ENCODE peak calls at places on chromosomes 16 and 17, in eight cellular contexts. V is gastrocnemius medialis, M is uterus, L is GM12892, J is IMR-90, Q is HCT116, K is spleen, U is A549. Y is an unnamed sample.

GRCh38 chr16:86960266-86960665 is 356.9 kb downstream of the C16orf95 start:
- DNase-seq in V (no peak), M (no peak), L (no peak), J (no peak), Q (no peak), K (no peak), U (no peak), Y (no peak)

GRCh38 chr16:85570735-85571562 is 42.2 kb upstream of the GSE1 start:
- DNase-seq in V (no peak), M (no peak), L (peak), J (no peak), Q (no peak), K (peak), U (no peak), Y (peak)

GRCh38 chr17:40314557-40314953 is 5.6 kb downstream of the RARA start:
- DNase-seq in V (peak), M (peak), L (no peak), J (peak), Q (peak), K (peak), U (peak), Y (peak)

GRCh38 chr16:53576228-53576627 is 73.2 kb upstream of the AKTIP start:
- DNase-seq in V (no peak), M (no peak), L (no peak), J (no peak), Q (no peak), K (no peak), U (no peak), Y (no peak)

GRCh38 chr16:66746682-66747081 is 4.7 kb downstream of the DYNC1LI2 start:
- DNase-seq in V (no peak), M (no peak), L (no peak), J (no peak), Q (no peak), K (no peak), U (no peak), Y (no peak)

GRCh38 chr17:20214807-20215206 is 205.6 kb downstream of the SPECC1 start:
- DNase-seq in V (no peak), M (no peak), L (no peak), J (no peak), Q (no peak), K (no peak), U (no peak), Y (no peak)

GRCh38 chr16:65125871-65126270 is 4.0 kb upstream of the CDH11 start:
- DNase-seq in V (no peak), M (peak), L (no peak), J (peak), Q (no peak), K (no peak), U (peak), Y (no peak)

GRCh38 chr17:48563385-48563838 is 14.7 kb downstream of the HOXB4 start:
- DNase-seq in V (no peak), M (no peak), L (no peak), J (peak), Q (no peak), K (no peak), U (no peak), Y (no peak)

GRCh38 chr17:50127661-50128361 is 2.1 kb downstream of the SAMD14 start:
- DNase-seq in V (no peak), M (no peak), L (no peak), J (peak), Q (no peak), K (no peak), U (no peak), Y (no peak)

GRCh38 chr17:40499551-40500189 is 1.8 kb downstream of the TNS4 start:
- DNase-seq in V (peak), M (peak), L (no peak), J (peak), Q (no peak), K (no peak), U (peak), Y (no peak)

GRCh38 chr16:24024971-24025370 is 189.2 kb downstream of the PRKCB start:
- DNase-seq in V (no peak), M (no peak), L (no peak), J (no peak), Q (no peak), K (no peak), U (no peak), Y (no peak)

GRCh38 chr16:14199624-14200023 is 128.5 kb downstream of the MRTFB start:
- DNase-seq in V (no peak), M (no peak), L (no peak), J (peak), Q (no peak), K (no peak), U (no peak), Y (no peak)

GRCh38 chr17:55454906-55455474 is 33.4 kb upstream of the MMD start:
- DNase-seq in V (no peak), M (no peak), L (no peak), J (peak), Q (no peak), K (no peak), U (peak), Y (no peak)

GRCh38 chr16:85935391-85935956 is 36.5 kb downstream of the IRF8 start:
- DNase-seq in V (no peak), M (no peak), L (no peak), J (no peak), Q (no peak), K (no peak), U (no peak), Y (no peak)

GRCh38 chr17:42183741-42184711 is 1.2 kb downstream of the HCRT start:
- DNase-seq in V (peak), M (peak), L (peak), J (peak), Q (peak), K (peak), U (peak), Y (peak)

GRCh38 chr17:82200743-82201497 is 11.7 kb downstream of the CCDC57 start:
- DNase-seq in V (no peak), M (no peak), L (no peak), J (no peak), Q (no peak), K (no peak), U (no peak), Y (no peak)

GRCh38 chr17:6269474-6269873 is 165.4 kb downstream of the AIPL1 start:
- DNase-seq in V (no peak), M (no peak), L (no peak), J (peak), Q (peak), K (no peak), U (peak), Y (peak)

GRCh38 chr17:82031885-82032627 is 578 bp downstream of the RAC3 start:
- DNase-seq in V (no peak), M (no peak), L (no peak), J (no peak), Q (no peak), K (no peak), U (no peak), Y (peak)

GRCh38 chr16:71297252-71297651 is 8.1 kb upstream of the CMTR2 start:
- DNase-seq in V (no peak), M (no peak), L (no peak), J (peak), Q (no peak), K (no peak), U (peak), Y (no peak)

GRCh38 chr17:42565523-42566214 is 1.2 kb upstream of the MLX start:
- DNase-seq in V (no peak), M (no peak), L (no peak), J (no peak), Q (no peak), K (no peak), U (no peak), Y (no peak)

DNA sequence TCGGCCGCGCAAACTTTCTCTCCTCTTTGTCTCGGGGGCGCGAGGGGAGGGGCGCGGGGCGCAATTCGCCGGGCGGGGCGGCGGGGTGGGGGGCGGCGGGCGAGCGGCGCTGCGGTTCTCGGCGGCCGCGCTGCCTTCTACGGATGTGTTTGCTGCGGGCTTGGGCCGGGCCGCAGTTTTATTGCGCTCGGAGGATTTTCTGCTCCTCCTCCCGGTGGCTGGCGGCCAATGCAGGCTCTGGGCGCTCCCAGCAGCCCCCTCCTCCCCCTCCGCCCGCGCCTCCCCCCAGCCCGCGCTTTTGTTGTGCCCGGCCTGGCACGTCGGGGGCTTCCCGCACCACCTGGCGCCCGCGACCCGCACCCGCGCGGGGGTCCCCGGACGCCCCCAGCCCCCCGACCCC is at the start of gene TIMP2:
- DNase-seq in V (peak), M (peak), L (no peak), J (peak), Q (no peak), K (peak), U (peak), Y (no peak)
- TF ChIP-seq POLR2A in V (no peak), M (peak), L (no peak), J (peak), Q (no peak), K (no peak), U (peak), Y (no peak)

GRCh38 chr17:8838551-8839095 is 28.9 kb downstream of the PIK3R6 start:
- DNase-seq in V (no peak), M (no peak), L (no peak), J (no peak), Q (no peak), K (no peak), U (no peak), Y (no peak)
- TF ChIP-seq POLR2A in V (no peak), M (no peak), L (peak), J (no peak), Q (no peak), K (no peak), U (no peak), Y (no peak)

DNA sequence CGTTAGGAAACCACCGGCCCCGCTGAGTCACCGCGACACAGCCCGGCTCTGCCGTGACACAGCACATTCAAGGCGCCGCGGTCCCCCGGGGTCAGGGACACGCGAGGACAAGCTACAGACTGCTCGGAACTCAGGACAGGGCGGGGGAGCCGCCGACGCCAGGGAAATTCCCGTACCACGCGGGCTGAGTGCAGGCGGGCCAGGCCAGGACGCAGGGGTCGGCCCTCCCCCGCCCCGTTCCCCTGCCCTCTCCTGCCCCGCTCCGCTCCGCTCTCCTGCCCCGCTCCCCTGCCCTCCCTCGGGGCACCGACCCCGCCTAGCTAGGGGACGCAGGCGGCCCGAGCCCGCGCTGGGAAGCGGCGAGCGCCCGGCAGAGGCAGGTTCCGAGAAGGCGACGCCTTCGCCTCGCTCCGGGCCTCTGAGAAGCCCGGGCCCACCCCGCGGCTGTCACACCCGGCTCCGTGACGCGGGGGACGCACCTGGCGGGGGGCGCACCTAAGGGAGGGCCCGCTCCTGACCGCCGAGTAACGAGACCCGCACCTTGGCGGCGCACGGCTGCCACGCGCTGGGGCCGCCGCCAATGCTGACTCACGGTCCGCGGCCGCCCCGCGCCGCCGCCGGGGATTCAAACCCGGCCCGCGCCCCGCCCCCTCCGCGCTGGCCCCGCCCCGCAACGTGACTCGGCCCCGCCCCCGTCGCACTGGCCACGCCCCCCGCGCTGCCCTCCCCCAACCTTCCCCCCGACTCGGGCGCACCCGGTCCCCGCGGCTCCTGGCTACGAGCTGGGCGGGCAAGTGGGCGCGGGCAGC is 27.5 kb downstream of the GNPTG start:
- DNase-seq in V (peak), M (peak), L (peak), J (peak), Q (no peak), K (peak), U (peak), Y (peak)
- TF ChIP-seq POLR2A in V (peak), M (no peak), L (peak), J (peak), Q (no peak), K (no peak), U (peak), Y (peak)

DNA sequence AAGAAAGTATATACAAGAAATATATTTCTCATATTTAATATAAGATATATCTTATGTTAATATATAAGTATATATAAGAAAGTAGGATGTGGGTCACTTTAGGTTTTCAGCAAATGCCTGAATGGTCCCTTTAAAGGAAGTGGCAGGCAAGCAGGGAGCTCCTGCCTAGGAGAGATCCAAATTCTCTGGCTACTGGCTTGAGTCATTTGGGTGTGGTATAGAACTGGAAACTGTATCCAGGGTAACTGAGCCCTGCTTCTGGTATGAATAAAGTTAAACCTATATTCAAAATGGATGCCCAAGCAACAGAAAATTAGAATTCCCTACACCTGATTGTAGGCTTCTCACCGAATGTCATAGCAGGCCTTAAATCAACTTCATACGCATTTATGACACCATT is 144.4 kb downstream of the ZNF18 start:
- DNase-seq in V (no peak), M (no peak), L (no peak), J (no peak), Q (no peak), K (no peak), U (no peak), Y (no peak)
- TF ChIP-seq POLR2A in V (no peak), M (no peak), L (no peak), J (no peak), Q (no peak), K (no peak), U (no peak), Y (no peak)

GRCh38 chr17:57407287-57408063 is 151.2 kb downstream of the MSI2 start:
- DNase-seq in V (no peak), M (no peak), L (no peak), J (no peak), Q (no peak), K (no peak), U (no peak), Y (no peak)
- TF ChIP-seq POLR2A in V (no peak), M (no peak), L (no peak), J (no peak), Q (no peak), K (no peak), U (no peak), Y (no peak)